ENCODE peak calls at places on chromosomes 3 and 15, in six cellular contexts. Z, H, V, Y, D and A are unnamed samples.

GRCh38 chr15:62391565-62392262 is 226.6 kb upstream of the C2CD4B start:
- DNase-seq in D (peak; percentile 64), Y (peak; percentile 82), V (peak; percentile 13), H (peak; percentile 70), Z (peak; percentile 41), A (no peak)

GRCh38 chr3:174162550-174162949 is 696.6 kb upstream of the NAALADL2 start:
- DNase-seq in Y (no peak), V (no peak), D (peak; percentile 3), H (no peak), Z (no peak), A (no peak)

GRCh38 chr3:45940004-45940780 is 3.1 kb upstream of the CXCR6 start:
- DNase-seq in Y (no peak), V (no peak), D (no peak), Z (no peak), H (no peak), A (no peak)

GRCh38 chr3:148042663-148043445 is 633.7 kb downstream of the ZIC1 start:
- DNase-seq in D (peak; percentile 43), Z (no peak), Y (no peak), V (no peak), H (no peak), A (no peak)

GRCh38 chr15:93179072-93179471 is 90.1 kb upstream of the RGMA start:
- DNase-seq in V (no peak), Y (no peak), Z (no peak), D (no peak), H (peak; percentile 46), A (no peak)

GRCh38 chr3:66469220-66469640 is 31.6 kb downstream of the LRIG1 start:
- DNase-seq in D (peak; percentile 49), H (no peak), Z (no peak), Y (no peak), V (no peak), A (no peak)

GRCh38 chr15:40584191-40584590 is 9.9 kb upstream of the KNL1 start:
- DNase-seq in H (no peak), D (no peak), V (no peak), Y (no peak), Z (no peak), A (no peak)

GRCh38 chr15:37764733-37765191 is 169.7 kb upstream of the TMCO5A start:
- DNase-seq in Z (no peak), H (peak; percentile 12), D (peak; percentile 82), V (no peak), Y (peak; percentile 64), A (no peak)

GRCh38 chr3:4794798-4795197 is 184.4 kb upstream of the BHLHE40 start:
- DNase-seq in Z (no peak), H (no peak), V (no peak), Y (no peak), D (no peak), A (no peak)
- H3K9me3 ChIP-seq in Z (no peaks in the 10 kb centered on the region), H (no peaks in the 10 kb centered on the region), V (no peaks in the 10 kb centered on the region), Y (peaks cover 11% of the 10 kb centered on the region), D (no peaks in the 10 kb centered on the region), A (no peaks in the 10 kb centered on the region)

DNA sequence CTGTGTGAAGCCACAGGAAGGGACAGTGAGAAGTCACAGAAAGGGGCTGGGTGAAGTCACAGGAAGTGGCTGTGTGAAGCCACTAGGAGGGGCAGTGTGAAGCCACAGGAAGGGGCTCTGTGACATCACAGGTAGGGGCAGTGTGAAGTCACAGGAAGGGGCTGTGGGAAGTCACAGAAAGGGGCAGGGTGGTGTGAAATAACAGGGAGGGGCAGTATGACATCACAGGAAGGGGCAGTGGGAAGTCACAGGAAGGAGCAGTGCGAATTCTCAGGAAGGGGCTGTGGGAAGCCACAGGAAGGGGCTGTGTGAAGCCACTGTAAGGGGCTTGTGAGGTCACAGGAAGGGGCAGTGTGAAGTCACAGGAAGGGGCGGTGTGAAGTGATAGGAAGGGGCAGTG is 35.9 kb downstream of the GASK1A start:
- DNase-seq in Y (no peak), V (peak; percentile 14), D (no peak), H (no peak), Z (no peak), A (no peak)
- H3K9me3 ChIP-seq in Y (no peaks in the 10 kb centered on the region), V (peaks cover 50% of the 10 kb centered on the region), D (no peaks in the 10 kb centered on the region), H (no peaks in the 10 kb centered on the region), Z (no peaks in the 10 kb centered on the region), A (peaks cover 12% of the 10 kb centered on the region)

GRCh38 chr3:76436895-76437294 is 603.0 kb upstream of the ROBO2 start:
- DNase-seq in Y (no peak), Z (no peak), D (peak; percentile 83), V (no peak), H (no peak), A (no peak)

GRCh38 chr3:76442374-76442915 is 597.5 kb upstream of the ROBO2 start:
- DNase-seq in H (no peak), Z (no peak), Y (no peak), D (no peak), V (no peak), A (no peak)

DNA sequence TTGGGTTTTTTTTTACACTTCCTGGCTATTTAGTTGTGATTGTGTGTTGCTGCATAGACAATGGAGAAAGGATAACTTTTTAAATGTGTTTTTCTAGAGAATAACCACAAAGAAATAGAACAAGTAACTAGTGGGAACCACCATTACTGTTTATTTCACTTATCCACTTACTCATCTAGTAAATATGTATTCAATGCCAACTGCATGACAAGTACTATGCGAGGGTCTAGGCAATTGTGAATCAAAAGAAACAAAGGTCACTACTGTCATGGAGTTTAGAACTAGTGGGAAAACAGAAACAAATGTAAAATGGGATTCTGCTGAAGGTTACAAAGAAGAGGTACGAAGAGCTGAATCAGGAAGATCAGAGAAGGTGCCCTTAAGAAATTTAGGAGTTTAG is 600.9 kb upstream of the ROBO2 start:
- DNase-seq in Z (no peak), D (peak; percentile 60), Y (no peak), V (no peak), H (no peak), A (no peak)
- H3K9me3 ChIP-seq in Z (no peaks in the 10 kb centered on the region), D (no peaks in the 10 kb centered on the region), Y (no peaks in the 10 kb centered on the region), V (peaks cover 15% of the 10 kb centered on the region), H (no peaks in the 10 kb centered on the region), A (no peaks in the 10 kb centered on the region)

DNA sequence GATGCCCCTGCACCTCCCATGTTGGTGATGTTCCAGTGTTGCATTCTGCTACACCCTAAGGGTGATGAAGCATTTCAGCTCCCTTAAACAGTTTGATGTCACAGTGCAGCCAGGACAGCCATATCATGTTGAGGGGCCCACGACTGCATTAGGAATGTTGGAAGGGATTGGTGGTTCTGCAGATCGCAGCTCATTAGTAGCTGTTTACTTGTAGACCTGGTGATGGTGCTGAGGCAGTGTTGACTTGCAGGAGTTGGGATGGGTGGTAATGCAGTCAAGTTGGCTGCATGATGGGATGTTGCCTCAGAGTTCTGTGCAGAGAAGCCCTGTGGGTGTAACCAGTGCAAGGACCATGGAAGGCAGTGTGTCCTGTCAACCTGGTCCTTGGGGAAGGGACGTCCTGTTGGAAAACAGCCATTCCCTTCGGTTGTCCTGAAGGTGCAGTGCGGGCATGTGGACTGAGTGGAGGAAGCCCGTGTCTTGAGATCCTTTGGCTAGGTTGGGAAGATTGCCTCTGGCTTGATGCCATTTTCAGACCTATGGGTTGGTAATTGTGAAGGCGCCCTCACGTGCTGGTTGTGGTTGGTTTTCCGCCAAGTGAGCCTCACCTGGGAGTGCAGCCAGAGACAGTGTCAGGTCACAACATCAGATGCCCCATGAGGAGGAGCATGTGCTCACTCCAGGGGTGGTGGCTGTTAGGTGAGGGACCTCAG is 100.7 kb downstream of the SNRPN start:
- DNase-seq in D (no peak), H (no peak), Z (no peak), Y (peak; percentile 32), V (no peak), A (no peak)
- H3K9me3 ChIP-seq in D (peaks cover 23% of the 10 kb centered on the region), H (peaks cover 17% of the 10 kb centered on the region), Z (no peaks in the 10 kb centered on the region), Y (peaks cover 100% of the 10 kb centered on the region), V (peaks cover 100% of the 10 kb centered on the region), A (peaks cover 69% of the 10 kb centered on the region)

GRCh38 chr3:76552653-76553052 is 487.2 kb upstream of the ROBO2 start:
- DNase-seq in V (no peak), H (no peak), Y (no peak), D (peak; percentile 35), Z (no peak), A (no peak)
- H3K9me3 ChIP-seq in V (peaks cover 9% of the 10 kb centered on the region), H (no peaks in the 10 kb centered on the region), Y (no peaks in the 10 kb centered on the region), D (no peaks in the 10 kb centered on the region), Z (no peaks in the 10 kb centered on the region), A (no peaks in the 10 kb centered on the region)